ENCODE peak calls at places on chromosomes 12 and 14, in five cellular contexts. One of them, this sample, is unnamed.

GRCh38 chr14:75980856-75981255 is 939 bp downstream of the TGFB3 start:
- DNase-seq in gastrocnemius medialis: peak
- DNase-seq in lower lobe of right lung: no peak
- DNase-seq in neural crest cell: no peak
- DNase-seq in nephron progenitor cell: no peak
- DNase-seq in this sample: no peak

GRCh38 chr12:3132636-3133409 is 55.6 kb downstream of the TSPAN9 start:
- DNase-seq in gastrocnemius medialis: no peak
- DNase-seq in lower lobe of right lung: no peak
- DNase-seq in neural crest cell: no peak
- DNase-seq in nephron progenitor cell: no peak
- DNase-seq in this sample: no peak

GRCh38 chr14:68932219-68932618 is 46.9 kb downstream of the ACTN1 start:
- DNase-seq in gastrocnemius medialis: no peak
- DNase-seq in lower lobe of right lung: no peak
- DNase-seq in neural crest cell: no peak
- DNase-seq in nephron progenitor cell: no peak
- DNase-seq in this sample: no peak

GRCh38 chr12:45268672-45269406 is 52.9 kb downstream of the ANO6 start:
- DNase-seq in gastrocnemius medialis: peak
- DNase-seq in lower lobe of right lung: peak
- DNase-seq in neural crest cell: no peak
- DNase-seq in nephron progenitor cell: peak
- DNase-seq in this sample: peak

GRCh38 chr12:62947364-62947763 is 12.4 kb upstream of the PPM1H start:
- DNase-seq in gastrocnemius medialis: no peak
- DNase-seq in lower lobe of right lung: no peak
- DNase-seq in neural crest cell: no peak
- DNase-seq in nephron progenitor cell: no peak
- DNase-seq in this sample: no peak

GRCh38 chr12:96864335-96864734 is 42.7 kb upstream of the NEDD1 start:
- DNase-seq in gastrocnemius medialis: no peak
- DNase-seq in lower lobe of right lung: no peak
- DNase-seq in neural crest cell: no peak
- DNase-seq in nephron progenitor cell: no peak
- DNase-seq in this sample: no peak

GRCh38 chr14:55661029-55661428 is 81.0 kb downstream of the KTN1 start:
- DNase-seq in gastrocnemius medialis: no peak
- DNase-seq in lower lobe of right lung: no peak
- DNase-seq in neural crest cell: no peak
- DNase-seq in nephron progenitor cell: no peak
- DNase-seq in this sample: no peak

GRCh38 chr14:95462491-95462890 is 54.0 kb downstream of the SYNE3 start:
- DNase-seq in gastrocnemius medialis: no peak
- DNase-seq in lower lobe of right lung: no peak
- DNase-seq in neural crest cell: no peak
- DNase-seq in nephron progenitor cell: no peak
- DNase-seq in this sample: no peak

GRCh38 chr14:102560436-102561261 is 31.8 kb upstream of the RCOR1 start:
- DNase-seq in gastrocnemius medialis: no peak
- DNase-seq in lower lobe of right lung: no peak
- DNase-seq in neural crest cell: no peak
- DNase-seq in nephron progenitor cell: no peak
- DNase-seq in this sample: no peak

GRCh38 chr12:65653321-65653720 is 171.0 kb upstream of the HMGA2 start:
- DNase-seq in gastrocnemius medialis: no peak
- DNase-seq in lower lobe of right lung: no peak
- DNase-seq in neural crest cell: no peak
- DNase-seq in nephron progenitor cell: no peak
- DNase-seq in this sample: no peak

GRCh38 chr14:103156733-103157411 is 33.6 kb downstream of the TNFAIP2 start:
- DNase-seq in gastrocnemius medialis: no peak
- DNase-seq in lower lobe of right lung: no peak
- DNase-seq in neural crest cell: no peak
- DNase-seq in nephron progenitor cell: peak
- DNase-seq in this sample: no peak

GRCh38 chr12:67811437-67812361 is 163.2 kb downstream of the DYRK2 start:
- DNase-seq in gastrocnemius medialis: no peak
- DNase-seq in lower lobe of right lung: no peak
- DNase-seq in neural crest cell: no peak
- DNase-seq in nephron progenitor cell: no peak
- DNase-seq in this sample: peak

GRCh38 chr12:123479442-123480180 is 21.7 kb downstream of the SNRNP35 start:
- DNase-seq in gastrocnemius medialis: peak
- DNase-seq in lower lobe of right lung: no peak
- DNase-seq in neural crest cell: no peak
- DNase-seq in nephron progenitor cell: no peak
- DNase-seq in this sample: no peak

DNA sequence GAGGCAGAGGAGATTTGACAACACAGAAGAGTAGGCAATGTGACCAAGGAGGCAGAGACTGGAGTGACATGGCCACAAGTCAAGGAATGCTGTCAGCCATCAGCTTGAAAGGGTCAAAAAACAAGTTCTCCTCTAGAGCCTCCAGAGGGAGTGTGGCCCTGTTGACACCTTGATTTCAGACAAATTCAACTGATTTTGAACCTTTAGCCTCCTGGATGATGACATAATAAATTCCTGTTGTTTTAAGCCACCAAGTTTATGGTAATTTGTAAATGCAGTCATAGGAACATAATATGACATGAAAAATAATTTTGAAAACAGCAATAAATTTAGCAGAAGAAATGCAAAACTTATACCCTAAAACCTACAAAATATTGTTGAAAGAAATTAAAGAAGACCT is 8.5 kb upstream of the NGDN start:
- DNase-seq in gastrocnemius medialis: no peak
- DNase-seq in lower lobe of right lung: no peak
- DNase-seq in neural crest cell: no peak
- DNase-seq in nephron progenitor cell: no peak
- DNase-seq in this sample: no peak
- TF ChIP-seq CTCF in gastrocnemius medialis: no peak
- TF ChIP-seq CTCF in lower lobe of right lung: no peak
- TF ChIP-seq CTCF in neural crest cell: no peak
- TF ChIP-seq CTCF in nephron progenitor cell: no peak
- TF ChIP-seq CTCF in this sample: no peak

DNA sequence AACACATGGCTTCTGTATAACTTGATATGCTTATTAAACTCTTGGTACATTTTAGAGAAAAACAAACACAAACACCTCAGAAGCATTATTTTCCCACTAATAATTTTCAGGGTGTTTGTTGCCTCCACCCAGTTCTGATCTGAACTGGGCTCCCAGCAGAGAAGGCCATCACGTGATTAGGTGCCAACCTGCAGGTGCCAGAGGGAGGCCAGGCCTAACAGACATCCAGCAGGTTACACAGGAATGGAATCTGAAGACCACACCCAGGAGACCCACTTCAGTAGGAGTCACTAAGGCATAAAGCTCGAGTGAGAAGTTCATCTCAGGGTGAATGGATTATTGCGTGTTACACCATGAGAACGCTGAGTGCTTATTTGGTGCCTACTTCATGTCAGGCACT is 8.9 kb downstream of the SLC6A12 start:
- DNase-seq in gastrocnemius medialis: no peak
- DNase-seq in lower lobe of right lung: no peak
- DNase-seq in neural crest cell: no peak
- DNase-seq in nephron progenitor cell: no peak
- DNase-seq in this sample: no peak
- TF ChIP-seq CTCF in gastrocnemius medialis: no peak
- TF ChIP-seq CTCF in lower lobe of right lung: no peak
- TF ChIP-seq CTCF in neural crest cell: no peak
- TF ChIP-seq CTCF in nephron progenitor cell: no peak
- TF ChIP-seq CTCF in this sample: no peak

DNA sequence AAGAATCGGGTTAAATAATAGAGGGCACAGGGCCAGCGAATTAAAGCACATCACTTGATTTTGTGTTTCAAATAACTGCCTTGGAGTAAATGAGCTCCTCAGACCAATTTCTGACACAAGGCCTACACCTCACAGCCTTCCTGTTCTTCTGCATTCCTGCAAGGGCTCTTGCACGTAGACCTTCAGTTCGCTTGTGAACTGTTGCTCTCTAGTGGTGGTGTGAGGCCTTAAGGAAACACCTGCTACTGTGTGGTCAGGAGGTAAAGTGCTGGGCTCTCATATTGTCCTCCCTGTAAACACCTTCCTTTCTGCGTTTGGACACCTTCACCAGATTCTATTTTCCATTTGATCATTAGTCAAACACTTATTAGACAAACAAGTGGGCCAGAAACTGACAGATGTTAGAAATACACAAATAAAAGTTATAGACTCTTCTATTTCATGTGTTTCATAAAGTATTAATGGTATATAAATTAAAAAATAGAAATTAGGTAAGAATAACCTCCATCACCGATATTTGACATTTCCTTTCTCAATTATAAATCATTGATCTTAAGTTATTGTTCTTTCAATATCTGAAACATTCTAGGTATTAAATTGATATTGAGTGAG is 29.2 kb upstream of the KLRF1 start:
- DNase-seq in gastrocnemius medialis: no peak
- DNase-seq in lower lobe of right lung: no peak
- DNase-seq in neural crest cell: no peak
- DNase-seq in nephron progenitor cell: peak
- DNase-seq in this sample: peak
- TF ChIP-seq CTCF in gastrocnemius medialis: no peak
- TF ChIP-seq CTCF in lower lobe of right lung: peak
- TF ChIP-seq CTCF in neural crest cell: peak
- TF ChIP-seq CTCF in nephron progenitor cell: peak
- TF ChIP-seq CTCF in this sample: peak

GRCh38 chr12:126210026-126210425 is 1144.8 kb downstream of the AACS start:
- DNase-seq in gastrocnemius medialis: no peak
- DNase-seq in lower lobe of right lung: no peak
- DNase-seq in neural crest cell: no peak
- DNase-seq in nephron progenitor cell: no peak
- DNase-seq in this sample: no peak
- TF ChIP-seq CTCF in gastrocnemius medialis: no peak
- TF ChIP-seq CTCF in lower lobe of right lung: no peak
- TF ChIP-seq CTCF in neural crest cell: no peak
- TF ChIP-seq CTCF in nephron progenitor cell: no peak
- TF ChIP-seq CTCF in this sample: no peak

GRCh38 chr12:49017764-49018281 is 753 bp downstream of the PRKAG1 start:
- DNase-seq in gastrocnemius medialis: peak
- DNase-seq in lower lobe of right lung: no peak
- DNase-seq in neural crest cell: no peak
- DNase-seq in nephron progenitor cell: no peak
- DNase-seq in this sample: no peak

GRCh38 chr12:49012739-49013138 is 5.8 kb downstream of the PRKAG1 start:
- DNase-seq in gastrocnemius medialis: no peak
- DNase-seq in lower lobe of right lung: no peak
- DNase-seq in neural crest cell: no peak
- DNase-seq in nephron progenitor cell: no peak
- DNase-seq in this sample: no peak

GRCh38 chr12:49013403-49013802 is 5.2 kb downstream of the PRKAG1 start:
- DNase-seq in gastrocnemius medialis: peak
- DNase-seq in lower lobe of right lung: no peak
- DNase-seq in neural crest cell: no peak
- DNase-seq in nephron progenitor cell: no peak
- DNase-seq in this sample: no peak

GRCh38 chr12:49018282-49019119 is at the start of gene PRKAG1:
- DNase-seq in gastrocnemius medialis: peak
- DNase-seq in lower lobe of right lung: peak
- DNase-seq in neural crest cell: peak
- DNase-seq in nephron progenitor cell: peak
- DNase-seq in this sample: peak

GRCh38 chr12:49014547-49014946 is 4.0 kb downstream of the PRKAG1 start:
- DNase-seq in gastrocnemius medialis: peak
- DNase-seq in lower lobe of right lung: no peak
- DNase-seq in neural crest cell: no peak
- DNase-seq in nephron progenitor cell: no peak
- DNase-seq in this sample: no peak
- TF ChIP-seq CTCF in gastrocnemius medialis: no peak
- TF ChIP-seq CTCF in lower lobe of right lung: no peak
- TF ChIP-seq CTCF in neural crest cell: no peak
- TF ChIP-seq CTCF in nephron progenitor cell: no peak
- TF ChIP-seq CTCF in this sample: peak

This sample was measured in A549.